ENCODE peak calls at places on chromosome 18, in nine cellular contexts. B is activated T-cell treated with anti-CD3 and anti-CD28 coated beads for 48 hours; M is pulmonary artery endothelial cell; S is activated CD4-positive, CD25-positive, alpha-beta regulatory T cell; T is GM23338; X is caudate nucleus; D is fibroblast of the aortic adventitia; W is nucleus accumbens; O is CD8-positive, alpha-beta memory T cell. F is an unnamed sample.

GRCh38 chr18:42047721-42048120 is 92.7 kb downstream of the PIK3C3 start:
- DNase-seq in S (no peak), T (no peak), B (no peak), X (no peak), W (no peak), O (no peak), D (peak), M (no peak), F (no peak)

GRCh38 chr18:8709248-8710059 is 4.1 kb downstream of the MTCL1 start:
- DNase-seq in T (no peak), X (no peak), M (no peak), S (no peak), W (no peak), D (no peak), B (no peak), O (no peak), F (no peak)

GRCh38 chr18:3546106-3546505 is 96.1 kb downstream of the TGIF1 start:
- DNase-seq in B (no peak), X (no peak), O (no peak), T (no peak), S (no peak), M (no peak), W (no peak), D (no peak), F (no peak)

GRCh38 chr18:46627136-46627535 is 29.9 kb downstream of the LOXHD1 start:
- DNase-seq in W (no peak), O (no peak), D (no peak), M (no peak), T (no peak), B (no peak), X (no peak), S (no peak), F (no peak)

GRCh38 chr18:76323891-76324290 is 171.2 kb downstream of the ZNF516 start:
- DNase-seq in S (no peak), W (no peak), O (no peak), B (no peak), D (no peak), X (no peak), M (no peak), T (no peak), F (no peak)

GRCh38 chr18:2881490-2882195 is 34.8 kb downstream of the EMILIN2 start:
- DNase-seq in W (no peak), M (no peak), B (no peak), S (no peak), X (no peak), D (peak), T (no peak), O (no peak), F (no peak)

GRCh38 chr18:12278765-12279682 is 24.9 kb downstream of the CIDEA start:
- DNase-seq in B (no peak), S (no peak), M (peak), D (peak), T (peak), X (no peak), W (peak), O (no peak), F (peak)

GRCh38 chr18:51537487-51537886 is 340.0 kb upstream of the MEX3C start:
- DNase-seq in X (no peak), S (no peak), W (no peak), O (no peak), M (no peak), B (no peak), T (peak), D (peak), F (peak)

GRCh38 chr18:30992231-30992630 is 50.3 kb downstream of the DSC3 start:
- DNase-seq in O (no peak), W (no peak), S (no peak), M (no peak), D (no peak), T (no peak), X (no peak), B (no peak), F (no peak)

GRCh38 chr18:12278153-12278764 is 24.1 kb downstream of the CIDEA start:
- DNase-seq in W (no peak), B (no peak), D (no peak), M (no peak), X (no peak), T (peak), O (no peak), S (no peak), F (peak)

GRCh38 chr18:2979871-2980606 is 32.9 kb downstream of the LPIN2 start:
- DNase-seq in W (no peak), T (no peak), D (no peak), X (no peak), S (no peak), O (no peak), B (no peak), M (no peak), F (no peak)

GRCh38 chr18:75109001-75109400 is 99.9 kb downstream of the PTGR3 start:
- DNase-seq in W (no peak), T (no peak), X (no peak), B (no peak), O (no peak), D (no peak), M (no peak), S (no peak), F (peak)

GRCh38 chr18:77129150-77129551 is 3.4 kb downstream of the MBP start:
- DNase-seq in X (no peak), W (no peak), T (no peak), O (no peak), D (peak), B (no peak), S (no peak), M (no peak), F (no peak)

GRCh38 chr18:63319383-63320040 is at the start of gene BCL2:
- DNase-seq in S (no peak), M (no peak), B (no peak), T (peak), W (no peak), D (peak), X (peak), O (peak), F (peak)

GRCh38 chr18:76914314-76914713 is 92.0 kb downstream of the ZNF236 start:
- DNase-seq in B (no peak), W (no peak), O (no peak), S (no peak), X (no peak), T (no peak), M (no peak), D (no peak), F (no peak)

GRCh38 chr18:30358545-30358944 is 684.0 kb downstream of the DSC3 start:
- DNase-seq in D (peak), M (no peak), O (no peak), S (no peak), X (no peak), T (no peak), B (no peak), W (no peak), F (no peak)

GRCh38 chr18:32276896-32277295 is 87.1 kb downstream of the MEP1B start:
- DNase-seq in X (peak), M (no peak), D (no peak), T (no peak), W (peak), S (no peak), O (no peak), B (no peak), F (no peak)

GRCh38 chr18:25279961-25280360 is 72.0 kb downstream of the ZNF521 start:
- DNase-seq in X (no peak), M (no peak), O (no peak), W (no peak), T (no peak), D (no peak), S (no peak), B (no peak), F (no peak)

GRCh38 chr18:28003451-28003850 is 173.5 kb downstream of the CDH2 start:
- DNase-seq in W (peak), S (no peak), B (no peak), D (peak), O (no peak), M (peak), T (no peak), X (no peak), F (no peak)

GRCh38 chr18:55038162-55038561 is 78.9 kb upstream of the CCDC68 start:
- DNase-seq in X (no peak), B (no peak), O (no peak), M (no peak), S (no peak), T (no peak), W (no peak), D (no peak), F (no peak)

GRCh38 chr18:77127769-77128671 is 4.6 kb downstream of the MBP start:
- DNase-seq in M (no peak), X (no peak), W (no peak), O (peak), T (no peak), D (peak), S (no peak), B (no peak), F (no peak)

GRCh38 chr18:69636529-69637301 is 236.0 kb downstream of the DOK6 start:
- DNase-seq in M (no peak), X (no peak), B (no peak), T (peak), W (no peak), D (no peak), O (peak), S (no peak), F (peak)